ENCODE peak calls at places on chromosomes 11 and 22, in eight cellular contexts. T is IMR-90, L is fibroblast of lung, Q is psoas muscle, Y is body of pancreas, J is cardiac muscle cell, P is breast epithelium, N is BE2C. H is an unnamed sample.

GRCh38 chr22:27443315-27443714 is 358.2 kb downstream of the MN1 start:
- DNase-seq in T (no peak), L (no peak), Q (no peak), Y (no peak), J (no peak), P (no peak), N (no peak), H (no peak)

GRCh38 chr11:3003396-3004231 is 11.5 kb upstream of the NAP1L4 start:
- DNase-seq in T (no peak), L (peak; percentile 9), Q (no peak), Y (no peak), J (no peak), P (no peak), N (no peak), H (no peak)

GRCh38 chr11:50187220-50187619 is 154.5 kb downstream of the OR4C45 start:
- DNase-seq in T (no peak), L (no peak), Q (no peak), Y (no peak), J (no peak), P (no peak), N (no peak), H (no peak)

GRCh38 chr11:76208829-76209670 is 2.7 kb upstream of the WNT11 start:
- DNase-seq in T (peak; percentile 12), L (peak; percentile 45), Q (peak; percentile 88), Y (peak; percentile 85), J (peak; percentile 58), P (no peak), N (peak; percentile 84), H (no peak)

GRCh38 chr11:33463059-33463458 is 205.9 kb downstream of the HIPK3 start:
- DNase-seq in T (peak; percentile 69), L (peak; percentile 42), Q (no peak), Y (no peak), J (peak; percentile 13), P (no peak), N (no peak), H (no peak)

GRCh38 chr22:46070722-46071450 is 79.4 kb upstream of the PPARA start:
- DNase-seq in T (peak; percentile 54), L (peak; percentile 64), Q (peak; percentile 83), Y (peak; percentile 68), J (peak; percentile 76), P (peak; percentile 54), N (peak; percentile 80), H (no peak)

GRCh38 chr11:35623708-35624168 is 5.5 kb downstream of the FJX1 start:
- DNase-seq in T (peak; percentile 94), L (peak; percentile 93), Q (no peak), Y (no peak), J (peak; percentile 80), P (no peak), N (no peak), H (no peak)

GRCh38 chr22:46596032-46596441 is 24.1 kb upstream of the GRAMD4 start:
- DNase-seq in T (no peak), L (peak; percentile 40), Q (peak; percentile 85), Y (no peak), J (no peak), P (no peak), N (peak; percentile 89), H (no peak)

GRCh38 chr22:43293661-43294392 is 49.3 kb downstream of the SCUBE1 start:
- DNase-seq in T (peak; percentile 60), L (no peak), Q (peak; percentile 64), Y (no peak), J (peak; percentile 29), P (peak; percentile 86), N (peak; percentile 78), H (no peak)

GRCh38 chr11:70796601-70797000 is 398.3 kb downstream of the CTTN start:
- DNase-seq in T (no peak), L (no peak), Q (no peak), Y (no peak), J (no peak), P (no peak), N (no peak), H (no peak)

GRCh38 chr11:13440100-13440855 is 22.7 kb downstream of the BTBD10 start:
- DNase-seq in T (peak; percentile 97), L (peak; percentile 94), Q (peak; percentile 13), Y (peak; percentile 26), J (peak; percentile 93), P (no peak), N (peak; percentile 34), H (no peak)

GRCh38 chr11:23201936-23202522 is 341.8 kb upstream of the CCDC179 start:
- DNase-seq in T (no peak), L (no peak), Q (no peak), Y (no peak), J (no peak), P (no peak), N (peak; percentile 9), H (no peak)

GRCh38 chr11:37527545-37527944 is 929.5 kb upstream of the RAG2 start:
- DNase-seq in T (no peak), L (no peak), Q (no peak), Y (no peak), J (no peak), P (no peak), N (no peak), H (no peak)

DNA sequence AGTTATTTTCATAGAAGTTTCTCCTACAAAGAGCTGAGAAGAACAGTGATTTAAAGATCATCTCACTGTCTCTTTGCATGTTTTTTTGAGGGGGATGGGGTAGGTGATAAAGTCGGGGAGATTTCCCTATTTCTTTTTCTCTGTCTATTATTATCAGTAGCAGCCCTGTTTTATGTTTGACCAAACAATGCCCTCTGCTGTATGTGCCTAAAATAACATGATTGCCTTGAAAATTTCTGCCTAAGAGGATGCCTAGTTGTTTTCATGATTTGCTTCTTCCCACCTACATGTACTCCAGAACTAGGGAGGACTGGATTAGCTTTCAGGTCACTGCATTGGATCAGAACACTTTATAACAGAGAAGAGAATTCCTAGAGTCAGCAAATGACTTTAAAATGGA is 1330.2 kb downstream of the LRRC4C start:
- DNase-seq in T (no peak), L (no peak), Q (no peak), Y (no peak), J (peak; percentile 1), P (no peak), N (no peak), H (no peak)
- TF ChIP-seq CTCF in T (peak; percentile 13), L (no peak), Q (no peak), Y (peak; percentile 41), J (no peak), P (no peak), N (peak; percentile 42), H (no peak)

GRCh38 chr22:20425821-20426615 is 11.6 kb downstream of the SCARF2 start:
- DNase-seq in T (no peak), L (no peak), Q (no peak), Y (no peak), J (no peak), P (no peak), N (no peak), H (no peak)

GRCh38 chr22:20428496-20429253 is 8.9 kb downstream of the SCARF2 start:
- DNase-seq in T (no peak), L (no peak), Q (no peak), Y (no peak), J (no peak), P (no peak), N (no peak), H (no peak)

GRCh38 chr22:20429254-20430100 is 8.1 kb downstream of the SCARF2 start:
- DNase-seq in T (no peak), L (no peak), Q (no peak), Y (peak; percentile 56), J (no peak), P (no peak), N (no peak), H (no peak)

GRCh38 chr22:20427945-20428417 is 9.6 kb downstream of the SCARF2 start:
- DNase-seq in T (no peak), L (no peak), Q (no peak), Y (no peak), J (no peak), P (no peak), N (no peak), H (no peak)

DNA sequence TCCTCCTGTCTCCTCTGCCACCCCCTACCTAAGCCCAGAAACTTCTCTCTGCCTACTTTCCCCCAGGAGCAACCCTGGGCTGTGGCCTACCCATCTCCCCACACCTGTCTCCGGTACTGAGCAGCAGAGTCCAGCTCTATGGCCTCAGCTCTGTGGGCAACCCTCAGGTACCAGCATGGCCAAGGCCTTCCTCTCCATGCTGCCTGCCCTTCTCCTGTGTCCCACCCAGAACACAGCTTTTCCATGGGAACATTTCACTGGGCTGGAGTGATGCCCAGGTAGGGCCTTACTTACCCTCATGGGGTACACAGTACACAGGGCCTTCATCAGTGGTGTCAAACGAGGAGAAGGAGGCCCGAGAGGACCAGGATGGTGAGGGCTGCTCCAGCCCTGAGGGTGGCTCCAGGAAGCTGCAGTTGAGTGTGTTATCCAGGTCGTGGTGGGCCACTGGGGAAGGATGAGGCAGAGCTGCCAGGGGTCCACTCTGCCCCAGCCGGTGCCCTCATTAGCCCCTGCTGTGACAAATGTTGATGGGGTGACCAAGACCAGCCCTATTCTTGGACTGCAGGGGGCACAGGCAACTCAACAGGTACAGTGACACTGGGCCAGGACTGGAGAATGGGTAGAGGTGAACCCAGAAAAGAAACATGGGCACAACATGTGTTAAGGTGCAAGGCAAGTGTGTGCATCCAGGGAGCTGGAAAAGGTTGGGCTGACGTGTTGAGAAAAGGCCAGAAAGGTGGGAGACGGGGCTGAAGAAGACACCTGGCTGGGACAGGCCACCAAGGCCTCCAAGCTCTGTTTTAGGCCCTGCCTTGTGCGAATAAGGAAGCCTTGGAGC is 10.3 kb downstream of the SCARF2 start:
- DNase-seq in T (no peak), L (no peak), Q (no peak), Y (no peak), J (no peak), P (no peak), N (no peak), H (no peak)
- H3K4me1 ChIP-seq in T (peaks cover 10% of the 10 kb centered on the region), L (peaks cover 14% of the 10 kb centered on the region), Q (peaks cover 17% of the 10 kb centered on the region), Y (peaks cover 47% of the 10 kb centered on the region), J (peaks cover 7% of the 10 kb centered on the region), P (peaks cover 12% of the 10 kb centered on the region), N (peaks cover 22% of the 10 kb centered on the region), H (peaks cover 44% of the 10 kb centered on the region)

GRCh38 chr22:37782340-37783168 is 25.2 kb upstream of the GCAT start:
- DNase-seq in T (peak; percentile 44), L (peak; percentile 47), Q (no peak), Y (no peak), J (no peak), P (no peak), N (no peak), H (no peak)
- TF ChIP-seq CTCF in T (no peak), L (no peak), Q (no peak), Y (no peak), J (no peak), P (no peak), N (peak; percentile 15), H (no peak)

GRCh38 chr11:46273511-46274205 is 3.8 kb upstream of the CREB3L1 start:
- DNase-seq in T (no peak), L (peak; percentile 24), Q (no peak), Y (peak; percentile 77), J (peak; percentile 65), P (no peak), N (no peak), H (no peak)

GRCh38 chr11:46271875-46272815 is 5.3 kb upstream of the CREB3L1 start:
- DNase-seq in T (no peak), L (peak; percentile 72), Q (no peak), Y (no peak), J (peak; percentile 29), P (no peak), N (no peak), H (no peak)

GRCh38 chr11:46270707-46271106 is 6.8 kb upstream of the CREB3L1 start:
- DNase-seq in T (no peak), L (no peak), Q (no peak), Y (no peak), J (no peak), P (no peak), N (no peak), H (no peak)

GRCh38 chr11:46271407-46271806 is 6.1 kb upstream of the CREB3L1 start:
- DNase-seq in T (no peak), L (no peak), Q (no peak), Y (no peak), J (no peak), P (no peak), N (no peak), H (no peak)

GRCh38 chr11:46272816-46273427 is 4.5 kb upstream of the CREB3L1 start:
- DNase-seq in T (peak; percentile 76), L (peak; percentile 83), Q (peak; percentile 73), Y (peak; percentile 58), J (peak; percentile 79), P (no peak), N (no peak), H (no peak)
- H3K4me1 ChIP-seq in T (peaks cover 24% of the 10 kb centered on the region), L (peaks cover 17% of the 10 kb centered on the region), Q (peaks cover 7% of the 10 kb centered on the region), Y (peaks cover 63% of the 10 kb centered on the region), J (peaks cover 30% of the 10 kb centered on the region), P (peaks cover 4% of the 10 kb centered on the region), N (no peaks in the 10 kb centered on the region), H (peaks cover 52% of the 10 kb centered on the region)